ENCODE peak calls at places on chromosomes 7 and 10, in eight cellular contexts. One of them, this sample, is unnamed.
A peak's percentile ranks its signal among the peaks of the same experiment; 100 is the strongest.

GRCh38 chr7:135748770-135749169 is at the start of gene FAM180A:
- DNase-seq in AG04450: peak; percentile 78
- DNase-seq in CD4-positive, CD25-positive, alpha-beta regulatory T cell: no peak
- DNase-seq in T-cell: no peak
- DNase-seq in kidney glomerular epithelial cell: no peak
- DNase-seq in Calu3: no peak
- DNase-seq in activated CD4-positive, alpha-beta T cell treated with anti-CD3 and anti-CD28 coated beads, Interleukin-2, amount 10 ng/mL, durations not matched to agents 7 days and 5 days: no peak
- DNase-seq in EH: peak; percentile 86
- DNase-seq in this sample: no peak

GRCh38 chr7:144941127-144941526 is 105.3 kb upstream of the TPK1 start:
- DNase-seq in AG04450: no peak
- DNase-seq in CD4-positive, CD25-positive, alpha-beta regulatory T cell: no peak
- DNase-seq in T-cell: no peak
- DNase-seq in kidney glomerular epithelial cell: no peak
- DNase-seq in Calu3: no peak
- DNase-seq in activated CD4-positive, alpha-beta T cell treated with anti-CD3 and anti-CD28 coated beads, Interleukin-2, amount 10 ng/mL, durations not matched to agents 7 days and 5 days: no peak
- DNase-seq in EH: no peak
- DNase-seq in this sample: no peak

GRCh38 chr7:66629222-66629658 is 559 bp downstream of the KCTD7 start:
- DNase-seq in AG04450: no peak
- DNase-seq in CD4-positive, CD25-positive, alpha-beta regulatory T cell: no peak
- DNase-seq in T-cell: no peak
- DNase-seq in kidney glomerular epithelial cell: no peak
- DNase-seq in Calu3: no peak
- DNase-seq in activated CD4-positive, alpha-beta T cell treated with anti-CD3 and anti-CD28 coated beads, Interleukin-2, amount 10 ng/mL, durations not matched to agents 7 days and 5 days: no peak
- DNase-seq in EH: peak; percentile 3
- DNase-seq in this sample: no peak

GRCh38 chr10:69668722-69669121 is 38.7 kb downstream of the FAM241B start:
- DNase-seq in AG04450: no peak
- DNase-seq in CD4-positive, CD25-positive, alpha-beta regulatory T cell: no peak
- DNase-seq in T-cell: no peak
- DNase-seq in kidney glomerular epithelial cell: no peak
- DNase-seq in Calu3: no peak
- DNase-seq in activated CD4-positive, alpha-beta T cell treated with anti-CD3 and anti-CD28 coated beads, Interleukin-2, amount 10 ng/mL, durations not matched to agents 7 days and 5 days: no peak
- DNase-seq in EH: peak; percentile 50
- DNase-seq in this sample: no peak

GRCh38 chr10:125562737-125563136 is 120.2 kb downstream of the TEX36 start:
- DNase-seq in AG04450: no peak
- DNase-seq in CD4-positive, CD25-positive, alpha-beta regulatory T cell: no peak
- DNase-seq in T-cell: no peak
- DNase-seq in kidney glomerular epithelial cell: no peak
- DNase-seq in Calu3: no peak
- DNase-seq in activated CD4-positive, alpha-beta T cell treated with anti-CD3 and anti-CD28 coated beads, Interleukin-2, amount 10 ng/mL, durations not matched to agents 7 days and 5 days: no peak
- DNase-seq in EH: no peak
- DNase-seq in this sample: no peak

GRCh38 chr7:157606140-157606539 is 269.3 kb downstream of the DNAJB6 start:
- DNase-seq in AG04450: no peak
- DNase-seq in CD4-positive, CD25-positive, alpha-beta regulatory T cell: no peak
- DNase-seq in T-cell: no peak
- DNase-seq in kidney glomerular epithelial cell: no peak
- DNase-seq in Calu3: no peak
- DNase-seq in activated CD4-positive, alpha-beta T cell treated with anti-CD3 and anti-CD28 coated beads, Interleukin-2, amount 10 ng/mL, durations not matched to agents 7 days and 5 days: no peak
- DNase-seq in EH: no peak
- DNase-seq in this sample: no peak

GRCh38 chr10:14554091-14554842 is 220.4 kb downstream of the FAM107B start:
- DNase-seq in AG04450: no peak
- DNase-seq in CD4-positive, CD25-positive, alpha-beta regulatory T cell: no peak
- DNase-seq in T-cell: no peak
- DNase-seq in kidney glomerular epithelial cell: peak; percentile 86
- DNase-seq in Calu3: peak; percentile 62
- DNase-seq in activated CD4-positive, alpha-beta T cell treated with anti-CD3 and anti-CD28 coated beads, Interleukin-2, amount 10 ng/mL, durations not matched to agents 7 days and 5 days: no peak
- DNase-seq in EH: no peak
- DNase-seq in this sample: no peak

GRCh38 chr10:132554053-132554990 is 16.7 kb downstream of the INPP5A start:
- DNase-seq in AG04450: no peak
- DNase-seq in CD4-positive, CD25-positive, alpha-beta regulatory T cell: no peak
- DNase-seq in T-cell: no peak
- DNase-seq in kidney glomerular epithelial cell: no peak
- DNase-seq in Calu3: no peak
- DNase-seq in activated CD4-positive, alpha-beta T cell treated with anti-CD3 and anti-CD28 coated beads, Interleukin-2, amount 10 ng/mL, durations not matched to agents 7 days and 5 days: no peak
- DNase-seq in EH: no peak
- DNase-seq in this sample: no peak

GRCh38 chr7:26165950-26166680 is 14.1 kb downstream of the NFE2L3 start:
- DNase-seq in AG04450: no peak
- DNase-seq in CD4-positive, CD25-positive, alpha-beta regulatory T cell: no peak
- DNase-seq in T-cell: no peak
- DNase-seq in kidney glomerular epithelial cell: no peak
- DNase-seq in Calu3: no peak
- DNase-seq in activated CD4-positive, alpha-beta T cell treated with anti-CD3 and anti-CD28 coated beads, Interleukin-2, amount 10 ng/mL, durations not matched to agents 7 days and 5 days: no peak
- DNase-seq in EH: no peak
- DNase-seq in this sample: no peak

GRCh38 chr7:151309306-151309705 is 32.3 kb upstream of the NUB1 start:
- DNase-seq in AG04450: no peak
- DNase-seq in CD4-positive, CD25-positive, alpha-beta regulatory T cell: no peak
- DNase-seq in T-cell: no peak
- DNase-seq in kidney glomerular epithelial cell: no peak
- DNase-seq in Calu3: no peak
- DNase-seq in activated CD4-positive, alpha-beta T cell treated with anti-CD3 and anti-CD28 coated beads, Interleukin-2, amount 10 ng/mL, durations not matched to agents 7 days and 5 days: no peak
- DNase-seq in EH: peak; percentile 84
- DNase-seq in this sample: no peak

GRCh38 chr10:68647928-68648327 is 73.1 kb upstream of the CCAR1 start:
- DNase-seq in AG04450: peak; percentile 51
- DNase-seq in CD4-positive, CD25-positive, alpha-beta regulatory T cell: no peak
- DNase-seq in T-cell: no peak
- DNase-seq in kidney glomerular epithelial cell: peak; percentile 68
- DNase-seq in Calu3: no peak
- DNase-seq in activated CD4-positive, alpha-beta T cell treated with anti-CD3 and anti-CD28 coated beads, Interleukin-2, amount 10 ng/mL, durations not matched to agents 7 days and 5 days: no peak
- DNase-seq in EH: peak; percentile 94
- DNase-seq in this sample: no peak

GRCh38 chr10:123891147-123892011 is at the start of gene CPXM2:
- DNase-seq in AG04450: no peak
- DNase-seq in CD4-positive, CD25-positive, alpha-beta regulatory T cell: no peak
- DNase-seq in T-cell: no peak
- DNase-seq in kidney glomerular epithelial cell: no peak
- DNase-seq in Calu3: no peak
- DNase-seq in activated CD4-positive, alpha-beta T cell treated with anti-CD3 and anti-CD28 coated beads, Interleukin-2, amount 10 ng/mL, durations not matched to agents 7 days and 5 days: no peak
- DNase-seq in EH: no peak
- DNase-seq in this sample: no peak

GRCh38 chr7:141409219-141409618 is 142.0 kb upstream of the AGK start:
- DNase-seq in AG04450: no peak
- DNase-seq in CD4-positive, CD25-positive, alpha-beta regulatory T cell: no peak
- DNase-seq in T-cell: no peak
- DNase-seq in kidney glomerular epithelial cell: no peak
- DNase-seq in Calu3: no peak
- DNase-seq in activated CD4-positive, alpha-beta T cell treated with anti-CD3 and anti-CD28 coated beads, Interleukin-2, amount 10 ng/mL, durations not matched to agents 7 days and 5 days: no peak
- DNase-seq in EH: no peak
- DNase-seq in this sample: no peak

GRCh38 chr7:28722684-28723083 is 235.4 kb downstream of the TRIL start:
- DNase-seq in AG04450: no peak
- DNase-seq in CD4-positive, CD25-positive, alpha-beta regulatory T cell: no peak
- DNase-seq in T-cell: no peak
- DNase-seq in kidney glomerular epithelial cell: no peak
- DNase-seq in Calu3: no peak
- DNase-seq in activated CD4-positive, alpha-beta T cell treated with anti-CD3 and anti-CD28 coated beads, Interleukin-2, amount 10 ng/mL, durations not matched to agents 7 days and 5 days: no peak
- DNase-seq in EH: no peak
- DNase-seq in this sample: no peak

GRCh38 chr10:18334116-18334867 is 194.1 kb downstream of the CACNB2 start:
- DNase-seq in AG04450: no peak
- DNase-seq in CD4-positive, CD25-positive, alpha-beta regulatory T cell: no peak
- DNase-seq in T-cell: no peak
- DNase-seq in kidney glomerular epithelial cell: no peak
- DNase-seq in Calu3: no peak
- DNase-seq in activated CD4-positive, alpha-beta T cell treated with anti-CD3 and anti-CD28 coated beads, Interleukin-2, amount 10 ng/mL, durations not matched to agents 7 days and 5 days: no peak
- DNase-seq in EH: no peak
- DNase-seq in this sample: no peak

GRCh38 chr7:862157-862556 is 14.2 kb upstream of the GET4 start:
- DNase-seq in AG04450: no peak
- DNase-seq in CD4-positive, CD25-positive, alpha-beta regulatory T cell: no peak
- DNase-seq in T-cell: no peak
- DNase-seq in kidney glomerular epithelial cell: no peak
- DNase-seq in Calu3: no peak
- DNase-seq in activated CD4-positive, alpha-beta T cell treated with anti-CD3 and anti-CD28 coated beads, Interleukin-2, amount 10 ng/mL, durations not matched to agents 7 days and 5 days: no peak
- DNase-seq in EH: no peak
- DNase-seq in this sample: no peak

GRCh38 chr10:60291354-60291930 is 98.2 kb downstream of the ANK3 start:
- DNase-seq in AG04450: no peak
- DNase-seq in CD4-positive, CD25-positive, alpha-beta regulatory T cell: no peak
- DNase-seq in T-cell: no peak
- DNase-seq in kidney glomerular epithelial cell: no peak
- DNase-seq in Calu3: no peak
- DNase-seq in activated CD4-positive, alpha-beta T cell treated with anti-CD3 and anti-CD28 coated beads, Interleukin-2, amount 10 ng/mL, durations not matched to agents 7 days and 5 days: no peak
- DNase-seq in EH: no peak
- DNase-seq in this sample: no peak

GRCh38 chr7:36165059-36165458 is 12.0 kb downstream of the EEPD1 start:
- DNase-seq in AG04450: peak; percentile 36
- DNase-seq in CD4-positive, CD25-positive, alpha-beta regulatory T cell: no peak
- DNase-seq in T-cell: no peak
- DNase-seq in kidney glomerular epithelial cell: no peak
- DNase-seq in Calu3: no peak
- DNase-seq in activated CD4-positive, alpha-beta T cell treated with anti-CD3 and anti-CD28 coated beads, Interleukin-2, amount 10 ng/mL, durations not matched to agents 7 days and 5 days: no peak
- DNase-seq in EH: peak; percentile 48
- DNase-seq in this sample: no peak

GRCh38 chr7:143240323-143241168 is 18.7 kb downstream of the TAS2R40 start:
- DNase-seq in AG04450: peak; percentile 68
- DNase-seq in CD4-positive, CD25-positive, alpha-beta regulatory T cell: peak; percentile 57
- DNase-seq in T-cell: peak; percentile 56
- DNase-seq in kidney glomerular epithelial cell: peak; percentile 84
- DNase-seq in Calu3: peak; percentile 69
- DNase-seq in activated CD4-positive, alpha-beta T cell treated with anti-CD3 and anti-CD28 coated beads, Interleukin-2, amount 10 ng/mL, durations not matched to agents 7 days and 5 days: peak; percentile 81
- DNase-seq in EH: peak; percentile 90
- DNase-seq in this sample: peak; percentile 51

GRCh38 chr7:87218941-87219544 is 489 bp downstream of the TMEM243 start:
- DNase-seq in AG04450: no peak
- DNase-seq in CD4-positive, CD25-positive, alpha-beta regulatory T cell: peak; percentile 38
- DNase-seq in T-cell: peak; percentile 10
- DNase-seq in kidney glomerular epithelial cell: peak; percentile 16
- DNase-seq in Calu3: peak; percentile 47
- DNase-seq in activated CD4-positive, alpha-beta T cell treated with anti-CD3 and anti-CD28 coated beads, Interleukin-2, amount 10 ng/mL, durations not matched to agents 7 days and 5 days: peak; percentile 39
- DNase-seq in EH: peak; percentile 67
- DNase-seq in this sample: no peak

GRCh38 chr10:132623996-132624846 is 86.6 kb downstream of the INPP5A start:
- DNase-seq in AG04450: no peak
- DNase-seq in CD4-positive, CD25-positive, alpha-beta regulatory T cell: no peak
- DNase-seq in T-cell: no peak
- DNase-seq in kidney glomerular epithelial cell: no peak
- DNase-seq in Calu3: no peak
- DNase-seq in activated CD4-positive, alpha-beta T cell treated with anti-CD3 and anti-CD28 coated beads, Interleukin-2, amount 10 ng/mL, durations not matched to agents 7 days and 5 days: no peak
- DNase-seq in EH: no peak
- DNase-seq in this sample: no peak

GRCh38 chr10:132698761-132699391 is 87.1 kb downstream of the NKX6-2 start:
- DNase-seq in AG04450: no peak
- DNase-seq in CD4-positive, CD25-positive, alpha-beta regulatory T cell: no peak
- DNase-seq in T-cell: no peak
- DNase-seq in kidney glomerular epithelial cell: no peak
- DNase-seq in Calu3: no peak
- DNase-seq in activated CD4-positive, alpha-beta T cell treated with anti-CD3 and anti-CD28 coated beads, Interleukin-2, amount 10 ng/mL, durations not matched to agents 7 days and 5 days: no peak
- DNase-seq in EH: no peak
- DNase-seq in this sample: no peak

GRCh38 chr10:128274938-128275337 is 148.7 kb upstream of the MKI67 start:
- DNase-seq in AG04450: no peak
- DNase-seq in CD4-positive, CD25-positive, alpha-beta regulatory T cell: no peak
- DNase-seq in T-cell: no peak
- DNase-seq in kidney glomerular epithelial cell: no peak
- DNase-seq in Calu3: no peak
- DNase-seq in activated CD4-positive, alpha-beta T cell treated with anti-CD3 and anti-CD28 coated beads, Interleukin-2, amount 10 ng/mL, durations not matched to agents 7 days and 5 days: peak; percentile 14
- DNase-seq in EH: no peak
- DNase-seq in this sample: no peak

GRCh38 chr10:68636335-68636734 is 76.2 kb downstream of the TET1 start:
- DNase-seq in AG04450: no peak
- DNase-seq in CD4-positive, CD25-positive, alpha-beta regulatory T cell: no peak
- DNase-seq in T-cell: no peak
- DNase-seq in kidney glomerular epithelial cell: no peak
- DNase-seq in Calu3: no peak
- DNase-seq in activated CD4-positive, alpha-beta T cell treated with anti-CD3 and anti-CD28 coated beads, Interleukin-2, amount 10 ng/mL, durations not matched to agents 7 days and 5 days: no peak
- DNase-seq in EH: no peak
- DNase-seq in this sample: no peak

GRCh38 chr7:801940-802364 is 30.3 kb upstream of the SUN1 start:
- DNase-seq in AG04450: no peak
- DNase-seq in CD4-positive, CD25-positive, alpha-beta regulatory T cell: no peak
- DNase-seq in T-cell: no peak
- DNase-seq in kidney glomerular epithelial cell: no peak
- DNase-seq in Calu3: no peak
- DNase-seq in activated CD4-positive, alpha-beta T cell treated with anti-CD3 and anti-CD28 coated beads, Interleukin-2, amount 10 ng/mL, durations not matched to agents 7 days and 5 days: no peak
- DNase-seq in EH: no peak
- DNase-seq in this sample: no peak

GRCh38 chr7:29764227-29764626 is 42.1 kb upstream of the WIPF3 start:
- DNase-seq in AG04450: no peak
- DNase-seq in CD4-positive, CD25-positive, alpha-beta regulatory T cell: no peak
- DNase-seq in T-cell: no peak
- DNase-seq in kidney glomerular epithelial cell: no peak
- DNase-seq in Calu3: peak; percentile 44
- DNase-seq in activated CD4-positive, alpha-beta T cell treated with anti-CD3 and anti-CD28 coated beads, Interleukin-2, amount 10 ng/mL, durations not matched to agents 7 days and 5 days: no peak
- DNase-seq in EH: no peak
- DNase-seq in this sample: no peak

This sample was measured in pulmonary artery endothelial cell.